ENCODE peak calls at places on chromosomes 6 and 20, in six cellular contexts. W is psoas muscle, X is cardiac muscle cell, Q is tibial nerve, R is heart left ventricle, Y is ascending aorta. E is an unnamed sample.

GRCh38 chr20:42721923-42722322 is 467.8 kb downstream of the PTPRT start:
- DNase-seq in W (no peak), X (no peak), Q (no peak), R (no peak), Y (no peak), E (no peak)

GRCh38 chr6:129454482-129454881 is 255.5 kb downstream of the ARHGAP18 start:
- DNase-seq in W (no peak), X (no peak), Q (no peak), R (no peak), Y (no peak), E (no peak)

GRCh38 chr20:63407928-63408683 is 47.0 kb upstream of the CHRNA4 start:
- DNase-seq in W (no peak), X (no peak), Q (no peak), R (no peak), Y (no peak), E (no peak)

GRCh38 chr6:18362058-18362561 is 25.0 kb upstream of the RNF144B start:
- DNase-seq in W (no peak), X (peak; percentile 9), Q (no peak), R (no peak), Y (no peak), E (no peak)

GRCh38 chr6:41471064-41471895 is 74.9 kb upstream of the FOXP4 start:
- DNase-seq in W (no peak), X (no peak), Q (no peak), R (no peak), Y (no peak), E (no peak)

GRCh38 chr6:41426438-41426851 is 91.0 kb downstream of the NCR2 start:
- DNase-seq in W (no peak), X (peak; percentile 20), Q (no peak), R (no peak), Y (no peak), E (no peak)

GRCh38 chr20:57124346-57124745 is 142.1 kb downstream of the BMP7 start:
- DNase-seq in W (no peak), X (no peak), Q (no peak), R (no peak), Y (no peak), E (no peak)

GRCh38 chr6:105458061-105458460 is 55.2 kb upstream of the PREP start:
- DNase-seq in W (no peak), X (no peak), Q (no peak), R (no peak), Y (no peak), E (no peak)

GRCh38 chr20:15703171-15703911 is 869.9 kb downstream of the KIF16B start:
- DNase-seq in W (no peak), X (no peak), Q (no peak), R (no peak), Y (no peak), E (no peak)

GRCh38 chr6:40325791-40326190 is 261.4 kb downstream of the LRFN2 start:
- DNase-seq in W (no peak), X (no peak), Q (no peak), R (no peak), Y (no peak), E (no peak)

GRCh38 chr20:5691918-5692618 is 58.1 kb upstream of the SHLD1 start:
- DNase-seq in W (no peak), X (no peak), Q (no peak), R (no peak), Y (no peak), E (no peak)

GRCh38 chr6:37182736-37183590 is 13.0 kb downstream of the PIM1 start:
- DNase-seq in W (no peak), X (peak; percentile 65), Q (no peak), R (peak; percentile 31), Y (no peak), E (no peak)

GRCh38 chr6:563863-564262 is 93.0 kb downstream of the HUS1B start:
- DNase-seq in W (no peak), X (no peak), Q (no peak), R (no peak), Y (no peak), E (no peak)

GRCh38 chr6:37653933-37654565 is 43.6 kb downstream of the MDGA1 start:
- DNase-seq in W (no peak), X (no peak), Q (no peak), R (no peak), Y (no peak), E (no peak)

GRCh38 chr6:125808060-125808459 is 17.3 kb downstream of the NCOA7 start:
- DNase-seq in W (no peak), X (no peak), Q (no peak), R (no peak), Y (no peak), E (no peak)

GRCh38 chr6:45836438-45836824 is 179.2 kb downstream of the CLIC5 start:
- DNase-seq in W (no peak), X (no peak), Q (no peak), R (no peak), Y (no peak), E (no peak)

GRCh38 chr6:25939593-25939992 is 9.1 kb upstream of the SLC17A2 start:
- DNase-seq in W (no peak), X (no peak), Q (no peak), R (no peak), Y (no peak), E (no peak)

GRCh38 chr6:159103396-159104162 is 58.8 kb upstream of the TAGAP start:
- DNase-seq in W (no peak), X (no peak), Q (no peak), R (no peak), Y (no peak), E (no peak)

GRCh38 chr6:159104163-159104885 is 59.5 kb upstream of the TAGAP start:
- DNase-seq in W (peak; percentile 70), X (peak; percentile 67), Q (no peak), R (peak; percentile 62), Y (no peak), E (peak; percentile 45)

GRCh38 chr6:159100789-159101182 is 56.0 kb upstream of the TAGAP start:
- DNase-seq in W (no peak), X (no peak), Q (no peak), R (no peak), Y (no peak), E (no peak)

GRCh38 chr6:159101656-159102055 is 56.9 kb upstream of the TAGAP start:
- DNase-seq in W (no peak), X (no peak), Q (no peak), R (no peak), Y (no peak), E (no peak)

GRCh38 chr6:159102373-159103160 is 57.8 kb upstream of the TAGAP start:
- DNase-seq in W (no peak), X (no peak), Q (no peak), R (no peak), Y (no peak), E (no peak)
- H3K4me1 ChIP-seq in W (no peaks in the 10 kb centered on the region), X (peaks cover 3% of the 10 kb centered on the region), Q (peaks cover 12% of the 10 kb centered on the region), R (peaks cover 4% of the 10 kb centered on the region), Y (no peaks in the 10 kb centered on the region), E (peaks cover 8% of the 10 kb centered on the region)

GRCh38 chr6:84050408-84050807 is 16.8 kb downstream of the MRAP2 start:
- DNase-seq in W (no peak), X (no peak), Q (no peak), R (no peak), Y (no peak), E (no peak)

GRCh38 chr6:84052204-84052882 is 18.8 kb downstream of the MRAP2 start:
- DNase-seq in W (peak; percentile 77), X (peak; percentile 82), Q (peak; percentile 67), R (peak; percentile 87), Y (peak; percentile 40), E (peak; percentile 80)

GRCh38 chr6:84055646-84056045 is 22.1 kb downstream of the MRAP2 start:
- DNase-seq in W (no peak), X (no peak), Q (no peak), R (no peak), Y (no peak), E (no peak)

GRCh38 chr6:84048588-84048987 is 15.0 kb downstream of the MRAP2 start:
- DNase-seq in W (no peak), X (no peak), Q (no peak), R (no peak), Y (no peak), E (no peak)

GRCh38 chr6:84052883-84053241 is 19.3 kb downstream of the MRAP2 start:
- DNase-seq in W (no peak), X (no peak), Q (no peak), R (no peak), Y (no peak), E (no peak)
- H3K27ac ChIP-seq in W (no peak overlapping the region), X (peak overlapping the region; percentile 45), Q (no peak overlapping the region), R (no peak overlapping the region), Y (peak overlapping the region; percentile 79), E (no peak overlapping the region)

DNA sequence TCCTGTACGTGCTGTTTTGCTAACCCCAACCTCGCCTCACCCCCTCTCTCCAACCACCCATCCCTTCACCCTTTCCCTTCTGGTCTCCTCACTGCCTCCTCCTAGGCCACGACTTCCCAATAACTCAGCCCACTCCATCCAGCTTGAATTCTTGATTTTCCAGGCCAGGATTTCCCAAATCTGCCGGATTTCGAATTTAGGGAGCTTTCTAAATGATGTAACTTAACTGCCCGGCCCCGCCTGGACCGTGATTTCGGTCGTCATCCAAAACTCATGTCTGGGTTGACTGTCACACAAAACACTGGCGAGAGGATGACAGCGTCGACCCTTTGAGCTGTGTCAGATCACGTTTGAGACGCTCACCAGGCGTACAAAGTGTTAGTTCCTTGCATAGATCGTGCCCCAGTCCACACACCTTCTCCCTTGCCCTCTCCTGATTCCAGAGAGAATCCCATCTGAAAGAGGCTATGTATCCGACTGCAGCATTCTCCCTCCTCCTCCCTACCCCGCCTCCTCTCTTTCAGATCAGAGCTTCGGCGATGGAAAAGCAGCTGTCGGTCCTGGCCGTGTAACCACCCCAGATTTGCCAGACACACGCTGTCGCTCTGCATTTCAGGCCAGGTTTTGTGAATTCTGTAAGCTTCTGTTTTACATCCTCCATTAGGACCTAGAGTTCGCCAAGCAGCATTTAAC is 168.2 kb downstream of the GPX5 start:
- DNase-seq in W (no peak), X (no peak), Q (no peak), R (no peak), Y (no peak), E (no peak)
- H3K4me3 ChIP-seq in W (peak overlapping the region; percentile 1), X (peak overlapping the region; percentile 12), Q (no peak overlapping the region), R (no peak overlapping the region), Y (no peak overlapping the region), E (peak overlapping the region; percentile 37)

DNA sequence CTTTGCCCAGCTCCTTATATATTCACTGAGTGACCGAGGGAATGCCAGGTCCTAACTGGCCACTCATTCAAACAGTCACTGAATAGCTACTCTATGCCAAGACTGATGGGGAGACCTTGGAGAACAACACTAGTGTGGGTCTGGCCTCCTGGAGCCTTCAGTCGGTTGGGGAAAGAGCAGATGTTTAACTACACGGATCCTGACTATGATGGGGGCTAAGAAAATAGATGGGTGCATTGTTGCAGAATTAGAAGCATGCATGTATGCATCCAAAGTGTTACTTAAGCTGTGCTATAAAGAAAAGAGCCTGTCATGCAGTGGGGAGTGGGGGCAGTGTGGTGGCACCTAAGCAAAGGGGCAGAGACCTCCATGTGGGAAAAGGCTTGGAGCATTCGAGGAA is 6.5 kb downstream of the FKBP1A start:
- DNase-seq in W (no peak), X (no peak), Q (no peak), R (no peak), Y (no peak), E (no peak)
- H3K4me1 ChIP-seq in W (peaks cover 82% of the 10 kb centered on the region), X (peaks cover 10% of the 10 kb centered on the region), Q (peaks cover 95% of the 10 kb centered on the region), R (peaks cover 72% of the 10 kb centered on the region), Y (peaks cover 21% of the 10 kb centered on the region), E (peaks cover 100% of the 10 kb centered on the region)

DNA sequence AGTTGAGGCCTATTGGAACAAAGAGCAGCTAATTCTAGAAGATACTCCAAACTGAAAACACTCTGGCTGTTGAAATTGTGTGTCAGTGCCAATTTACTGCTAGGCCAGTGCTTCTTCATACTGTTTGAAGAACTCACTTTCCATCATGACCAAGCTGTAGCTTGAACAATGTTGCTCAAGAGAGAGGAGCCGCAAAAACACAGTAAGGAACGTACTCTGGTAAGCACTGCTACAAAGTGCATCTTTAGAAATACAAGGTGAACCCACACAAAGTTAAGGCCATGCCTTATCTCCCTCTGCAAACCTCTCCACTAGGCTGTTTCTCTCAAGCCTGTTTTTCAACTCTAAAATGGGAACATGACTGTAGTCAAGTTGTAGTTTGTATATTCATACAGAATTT is 74.5 kb upstream of the TULP1 start:
- DNase-seq in W (no peak), X (no peak), Q (no peak), R (no peak), Y (no peak), E (no peak)
- H3K27ac ChIP-seq in W (peak overlapping the region; percentile 95), X (peak overlapping the region; percentile 18), Q (peak overlapping the region; percentile 75), R (no peak overlapping the region), Y (peak overlapping the region; percentile 62), E (peak overlapping the region; percentile 72)